ENCODE peak calls at places on chromosomes 3 and 15, in six cellular contexts. One of them, this sample, is unnamed.

GRCh38 chr15:77027111-77027696 is 32.3 kb downstream of the PSTPIP1 start:
- DNase-seq in GM23338: no peak
- DNase-seq in spleen: no peak
- DNase-seq in left ventricle myocardium inferior: no peak
- DNase-seq in astrocyte: no peak
- DNase-seq in right lobe of liver: no peak
- DNase-seq in this sample: no peak

GRCh38 chr3:155958676-155959075 is 88.2 kb downstream of the GMPS start:
- DNase-seq in GM23338: no peak
- DNase-seq in spleen: no peak
- DNase-seq in left ventricle myocardium inferior: no peak
- DNase-seq in astrocyte: no peak
- DNase-seq in right lobe of liver: no peak
- DNase-seq in this sample: no peak

GRCh38 chr15:69035205-69035917 is 20.9 kb downstream of the NOX5 start:
- DNase-seq in GM23338: peak; percentile 77
- DNase-seq in spleen: no peak
- DNase-seq in left ventricle myocardium inferior: no peak
- DNase-seq in astrocyte: no peak
- DNase-seq in right lobe of liver: peak; percentile 54
- DNase-seq in this sample: peak; percentile 2

GRCh38 chr3:191566469-191566868 is 105.5 kb downstream of the PYDC2 start:
- DNase-seq in GM23338: no peak
- DNase-seq in spleen: no peak
- DNase-seq in left ventricle myocardium inferior: no peak
- DNase-seq in astrocyte: peak; percentile 45
- DNase-seq in right lobe of liver: no peak
- DNase-seq in this sample: no peak

GRCh38 chr3:73656241-73656890 is 31.6 kb upstream of the PDZRN3 start:
- DNase-seq in GM23338: no peak
- DNase-seq in spleen: no peak
- DNase-seq in left ventricle myocardium inferior: no peak
- DNase-seq in astrocyte: peak; percentile 71
- DNase-seq in right lobe of liver: no peak
- DNase-seq in this sample: no peak

GRCh38 chr3:101950510-101950909 is 101.2 kb downstream of the NFKBIZ start:
- DNase-seq in GM23338: no peak
- DNase-seq in spleen: no peak
- DNase-seq in left ventricle myocardium inferior: no peak
- DNase-seq in astrocyte: peak; percentile 99
- DNase-seq in right lobe of liver: no peak
- DNase-seq in this sample: no peak

GRCh38 chr15:49895337-49896223 is 223.5 kb downstream of the ATP8B4 start:
- DNase-seq in GM23338: peak; percentile 49
- DNase-seq in spleen: no peak
- DNase-seq in left ventricle myocardium inferior: no peak
- DNase-seq in astrocyte: peak; percentile 91
- DNase-seq in right lobe of liver: no peak
- DNase-seq in this sample: no peak

GRCh38 chr15:68278345-68279217 is 1.0 kb downstream of the FEM1B start:
- DNase-seq in GM23338: no peak
- DNase-seq in spleen: peak; percentile 21
- DNase-seq in left ventricle myocardium inferior: no peak
- DNase-seq in astrocyte: peak; percentile 60
- DNase-seq in right lobe of liver: no peak
- DNase-seq in this sample: no peak

GRCh38 chr15:74391604-74392401 is 24.4 kb upstream of the CYP11A1 start:
- DNase-seq in GM23338: no peak
- DNase-seq in spleen: no peak
- DNase-seq in left ventricle myocardium inferior: no peak
- DNase-seq in astrocyte: no peak
- DNase-seq in right lobe of liver: no peak
- DNase-seq in this sample: no peak

GRCh38 chr3:107493134-107493533 is 29.6 kb upstream of the BBX start:
- DNase-seq in GM23338: peak; percentile 30
- DNase-seq in spleen: no peak
- DNase-seq in left ventricle myocardium inferior: no peak
- DNase-seq in astrocyte: no peak
- DNase-seq in right lobe of liver: no peak
- DNase-seq in this sample: no peak

GRCh38 chr3:58434990-58435389 is 1.4 kb upstream of the PDHB start:
- DNase-seq in GM23338: peak; percentile 94
- DNase-seq in spleen: no peak
- DNase-seq in left ventricle myocardium inferior: no peak
- DNase-seq in astrocyte: peak; percentile 83
- DNase-seq in right lobe of liver: no peak
- DNase-seq in this sample: no peak

GRCh38 chr15:39079296-39079834 is 501.5 kb upstream of the THBS1 start:
- DNase-seq in GM23338: no peak
- DNase-seq in spleen: no peak
- DNase-seq in left ventricle myocardium inferior: no peak
- DNase-seq in astrocyte: peak; percentile 95
- DNase-seq in right lobe of liver: no peak
- DNase-seq in this sample: no peak

GRCh38 chr3:125165189-125165947 is 47.2 kb downstream of the SLC12A8 start:
- DNase-seq in GM23338: peak; percentile 69
- DNase-seq in spleen: no peak
- DNase-seq in left ventricle myocardium inferior: peak; percentile 53
- DNase-seq in astrocyte: no peak
- DNase-seq in right lobe of liver: no peak
- DNase-seq in this sample: no peak

GRCh38 chr3:46734773-46735172 is 17.1 kb upstream of the PRSS50 start:
- DNase-seq in GM23338: no peak
- DNase-seq in spleen: peak; percentile 25
- DNase-seq in left ventricle myocardium inferior: no peak
- DNase-seq in astrocyte: no peak
- DNase-seq in right lobe of liver: no peak
- DNase-seq in this sample: peak; percentile 28

GRCh38 chr3:49903451-49904424 is at the start of gene MST1R:
- DNase-seq in GM23338: peak; percentile 98
- DNase-seq in spleen: peak; percentile 96
- DNase-seq in left ventricle myocardium inferior: peak; percentile 76
- DNase-seq in astrocyte: no peak
- DNase-seq in right lobe of liver: peak; percentile 74
- DNase-seq in this sample: peak; percentile 63

GRCh38 chr3:11438636-11439035 is 166.4 kb downstream of the ATG7 start:
- DNase-seq in GM23338: no peak
- DNase-seq in spleen: no peak
- DNase-seq in left ventricle myocardium inferior: no peak
- DNase-seq in astrocyte: no peak
- DNase-seq in right lobe of liver: no peak
- DNase-seq in this sample: no peak

GRCh38 chr15:62432702-62433398 is 267.8 kb upstream of the C2CD4B start:
- DNase-seq in GM23338: no peak
- DNase-seq in spleen: no peak
- DNase-seq in left ventricle myocardium inferior: peak; percentile 28
- DNase-seq in astrocyte: no peak
- DNase-seq in right lobe of liver: no peak
- DNase-seq in this sample: no peak

GRCh38 chr3:40213556-40213955 is 96.0 kb upstream of the EIF1B start:
- DNase-seq in GM23338: no peak
- DNase-seq in spleen: no peak
- DNase-seq in left ventricle myocardium inferior: no peak
- DNase-seq in astrocyte: no peak
- DNase-seq in right lobe of liver: no peak
- DNase-seq in this sample: no peak

GRCh38 chr3:40215015-40215414 is 94.5 kb upstream of the EIF1B start:
- DNase-seq in GM23338: no peak
- DNase-seq in spleen: no peak
- DNase-seq in left ventricle myocardium inferior: no peak
- DNase-seq in astrocyte: no peak
- DNase-seq in right lobe of liver: no peak
- DNase-seq in this sample: no peak

GRCh38 chr3:40207796-40208195 is 101.7 kb upstream of the EIF1B start:
- DNase-seq in GM23338: no peak
- DNase-seq in spleen: no peak
- DNase-seq in left ventricle myocardium inferior: no peak
- DNase-seq in astrocyte: no peak
- DNase-seq in right lobe of liver: no peak
- DNase-seq in this sample: no peak

GRCh38 chr3:40208251-40208650 is 101.3 kb upstream of the EIF1B start:
- DNase-seq in GM23338: no peak
- DNase-seq in spleen: no peak
- DNase-seq in left ventricle myocardium inferior: no peak
- DNase-seq in astrocyte: no peak
- DNase-seq in right lobe of liver: no peak
- DNase-seq in this sample: no peak

GRCh38 chr3:40211579-40211978 is 97.9 kb upstream of the EIF1B start:
- DNase-seq in GM23338: no peak
- DNase-seq in spleen: no peak
- DNase-seq in left ventricle myocardium inferior: no peak
- DNase-seq in astrocyte: peak; percentile 0
- DNase-seq in right lobe of liver: no peak
- DNase-seq in this sample: no peak
- H3K4me3 ChIP-seq in GM23338: no peak overlapping the region
- H3K4me3 ChIP-seq in spleen: no peak overlapping the region
- H3K4me3 ChIP-seq in left ventricle myocardium inferior: no peak overlapping the region
- H3K4me3 ChIP-seq in astrocyte: no peak overlapping the region
- H3K4me3 ChIP-seq in right lobe of liver: no peak overlapping the region
- H3K4me3 ChIP-seq in this sample: no peak overlapping the region

DNA sequence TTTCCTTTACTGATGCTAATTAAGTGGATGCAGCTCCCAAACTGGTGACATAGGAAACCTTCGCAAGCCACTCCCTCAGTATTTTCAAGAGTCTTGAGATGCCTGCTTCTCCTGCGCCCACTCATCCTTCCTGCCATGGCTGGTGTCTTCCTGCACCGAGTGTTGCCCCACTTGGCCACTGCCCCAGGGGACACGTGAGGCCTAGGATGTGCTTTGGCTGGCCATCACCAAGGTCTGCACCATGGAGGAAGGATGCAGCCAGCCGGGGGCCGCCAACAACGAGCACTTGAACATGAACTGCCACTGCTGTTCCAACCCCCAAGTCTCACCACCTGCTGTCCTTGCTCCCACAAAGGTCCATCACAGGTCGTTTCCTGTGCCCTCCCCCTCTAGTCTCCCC is 34.1 kb downstream of the EPHB3 start:
- DNase-seq in GM23338: no peak
- DNase-seq in spleen: no peak
- DNase-seq in left ventricle myocardium inferior: no peak
- DNase-seq in astrocyte: no peak
- DNase-seq in right lobe of liver: no peak
- DNase-seq in this sample: no peak
- H3K27me3 ChIP-seq in GM23338: peaks cover 71% of the 10 kb centered on the region
- H3K27me3 ChIP-seq in spleen: no peaks in the 10 kb centered on the region
- H3K27me3 ChIP-seq in left ventricle myocardium inferior: no peaks in the 10 kb centered on the region
- H3K27me3 ChIP-seq in astrocyte: peaks cover 5% of the 10 kb centered on the region
- H3K27me3 ChIP-seq in right lobe of liver: no peaks in the 10 kb centered on the region
- H3K27me3 ChIP-seq in this sample: no peaks in the 10 kb centered on the region

DNA sequence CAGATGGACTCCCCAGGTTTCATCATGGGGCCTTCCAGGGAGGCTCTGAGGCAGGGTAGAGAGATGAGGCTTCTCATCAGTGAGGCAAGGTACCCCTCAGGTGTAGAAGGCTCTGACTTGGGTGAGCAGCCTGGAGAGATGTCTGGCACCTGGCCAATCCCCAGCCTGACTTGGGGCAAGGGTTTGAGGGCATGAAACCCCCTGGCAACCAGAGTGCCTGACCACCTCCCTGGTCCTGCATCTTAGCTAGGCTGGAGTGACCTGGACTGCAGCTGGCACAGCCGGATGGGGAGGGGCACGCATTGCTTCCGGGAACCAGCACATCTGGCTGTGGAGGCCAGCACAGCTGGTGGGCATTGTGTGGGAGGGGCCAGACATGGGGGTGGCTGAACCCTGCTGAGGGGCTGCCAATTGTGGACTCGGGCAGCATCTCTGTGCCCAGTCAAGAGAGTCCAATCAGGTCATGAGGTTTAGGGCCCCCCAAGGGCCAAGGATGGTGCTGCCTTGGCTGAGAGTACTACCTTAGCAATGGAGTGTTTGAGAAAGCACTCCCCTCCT is 1.9 kb downstream of the ZBTB47 start:
- DNase-seq in GM23338: peak; percentile 34
- DNase-seq in spleen: no peak
- DNase-seq in left ventricle myocardium inferior: no peak
- DNase-seq in astrocyte: no peak
- DNase-seq in right lobe of liver: no peak
- DNase-seq in this sample: no peak
- H3K4me1 ChIP-seq in GM23338: peaks cover 22% of the 10 kb centered on the region
- H3K4me1 ChIP-seq in spleen: peaks cover 17% of the 10 kb centered on the region
- H3K4me1 ChIP-seq in left ventricle myocardium inferior: peaks cover 83% of the 10 kb centered on the region
- H3K4me1 ChIP-seq in astrocyte: peaks cover 55% of the 10 kb centered on the region
- H3K4me1 ChIP-seq in right lobe of liver: no peaks in the 10 kb centered on the region
- H3K4me1 ChIP-seq in this sample: peaks cover 91% of the 10 kb centered on the region

DNA sequence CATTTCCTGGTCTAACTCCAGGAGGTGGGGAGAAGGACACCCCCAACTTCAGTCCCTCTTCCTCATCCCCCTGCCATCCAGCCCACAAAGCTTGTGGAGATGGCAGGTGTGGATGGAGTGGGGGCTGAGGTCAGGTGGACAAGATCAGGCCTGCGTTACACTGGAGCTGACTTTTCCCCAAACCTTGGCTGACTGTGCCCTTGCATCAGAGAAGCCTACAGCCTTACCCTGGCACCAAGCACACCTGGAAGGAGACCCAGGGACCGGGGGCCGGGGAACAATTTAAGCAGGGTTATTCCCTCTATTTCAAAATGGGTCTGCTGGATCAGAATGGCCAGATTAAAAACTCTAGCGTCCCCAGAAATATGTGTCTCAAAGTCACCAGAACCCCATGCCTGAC is 14.4 kb downstream of the TNK2 start:
- DNase-seq in GM23338: no peak
- DNase-seq in spleen: no peak
- DNase-seq in left ventricle myocardium inferior: no peak
- DNase-seq in astrocyte: no peak
- DNase-seq in right lobe of liver: no peak
- DNase-seq in this sample: no peak
- H3K4me3 ChIP-seq in GM23338: peak overlapping the region; percentile 89
- H3K4me3 ChIP-seq in spleen: no peak overlapping the region
- H3K4me3 ChIP-seq in left ventricle myocardium inferior: no peak overlapping the region
- H3K4me3 ChIP-seq in astrocyte: no peak overlapping the region
- H3K4me3 ChIP-seq in right lobe of liver: no peak overlapping the region
- H3K4me3 ChIP-seq in this sample: no peak overlapping the region

This sample was measured in right atrium auricular region.